ENCODE peak calls at places on chromosomes 11 and 22, in nine cellular contexts. T is PC-9; D is astrocyte; W is CD4-positive, CD25-positive, alpha-beta regulatory T cell; Z is PC-3; Q is NB4; C is aorta; K is right lobe of liver; V is pancreas. N is an unnamed sample.

GRCh38 chr11:9351956-9352355 is 32.5 kb upstream of the IPO7 start:
- DNase-seq in D (peak; percentile 30), K (no peak), Q (no peak), V (no peak), W (no peak), C (no peak), Z (peak; percentile 37), T (no peak), N (no peak)

GRCh38 chr11:128553662-128554392 is 33.5 kb downstream of the ETS1 start:
- DNase-seq in C (no peak), Z (peak; percentile 40), K (no peak), D (no peak), W (no peak), T (no peak), V (no peak), Q (peak; percentile 59), N (peak; percentile 70)

GRCh38 chr11:47941907-47942558 is 38.3 kb upstream of the PTPRJ start:
- DNase-seq in D (no peak), Z (no peak), Q (peak; percentile 77), W (no peak), K (peak; percentile 90), T (no peak), V (no peak), C (no peak), N (no peak)

GRCh38 chr22:20125201-20126174 is 6.1 kb upstream of the ZDHHC8 start:
- DNase-seq in W (no peak), K (peak; percentile 91), Z (no peak), V (peak; percentile 68), Q (no peak), D (no peak), C (no peak), T (no peak), N (no peak)

GRCh38 chr11:9703280-9703679 is 39.4 kb downstream of the SWAP70 start:
- DNase-seq in K (no peak), W (peak; percentile 3), V (no peak), Z (no peak), T (no peak), D (no peak), C (no peak), Q (no peak), N (no peak)

GRCh38 chr22:21041937-21042336 is 3.8 kb upstream of the LRRC74B start:
- DNase-seq in C (no peak), D (peak; percentile 52), Z (peak; percentile 8), V (no peak), K (no peak), T (no peak), Q (no peak), W (no peak), N (peak; percentile 56)

GRCh38 chr11:64947202-64947814 is 11.6 kb upstream of the GPHA2 start:
- DNase-seq in T (no peak), Z (no peak), V (no peak), D (no peak), W (no peak), K (no peak), Q (no peak), C (no peak), N (no peak)

GRCh38 chr11:77125191-77125590 is 2.9 kb upstream of the MYO7A start:
- DNase-seq in V (peak; percentile 39), W (no peak), D (no peak), T (no peak), C (no peak), K (no peak), Q (no peak), Z (no peak), N (no peak)

GRCh38 chr22:34055525-34056200 is 135.4 kb upstream of the LARGE1 start:
- DNase-seq in Z (no peak), V (no peak), C (no peak), Q (peak; percentile 71), D (no peak), W (no peak), K (no peak), T (no peak), N (no peak)

GRCh38 chr11:75558939-75559843 is 2.9 kb upstream of the SERPINH1 start:
- DNase-seq in C (peak; percentile 80), V (no peak), D (peak; percentile 79), T (no peak), Q (no peak), K (no peak), W (no peak), Z (no peak), N (peak; percentile 35)

GRCh38 chr22:48695731-48696305 is 1131.9 kb downstream of the BRD1 start:
- DNase-seq in C (no peak), D (no peak), Q (no peak), Z (no peak), W (no peak), K (no peak), T (no peak), V (peak; percentile 20), N (no peak)

GRCh38 chr22:10781571-10782403 is 4746.2 kb upstream of the OR11H1 start:
- DNase-seq in V (no peak), D (no peak), C (no peak), Z (no peak), W (no peak), T (no peak), K (no peak), Q (no peak), N (no peak)

DNA sequence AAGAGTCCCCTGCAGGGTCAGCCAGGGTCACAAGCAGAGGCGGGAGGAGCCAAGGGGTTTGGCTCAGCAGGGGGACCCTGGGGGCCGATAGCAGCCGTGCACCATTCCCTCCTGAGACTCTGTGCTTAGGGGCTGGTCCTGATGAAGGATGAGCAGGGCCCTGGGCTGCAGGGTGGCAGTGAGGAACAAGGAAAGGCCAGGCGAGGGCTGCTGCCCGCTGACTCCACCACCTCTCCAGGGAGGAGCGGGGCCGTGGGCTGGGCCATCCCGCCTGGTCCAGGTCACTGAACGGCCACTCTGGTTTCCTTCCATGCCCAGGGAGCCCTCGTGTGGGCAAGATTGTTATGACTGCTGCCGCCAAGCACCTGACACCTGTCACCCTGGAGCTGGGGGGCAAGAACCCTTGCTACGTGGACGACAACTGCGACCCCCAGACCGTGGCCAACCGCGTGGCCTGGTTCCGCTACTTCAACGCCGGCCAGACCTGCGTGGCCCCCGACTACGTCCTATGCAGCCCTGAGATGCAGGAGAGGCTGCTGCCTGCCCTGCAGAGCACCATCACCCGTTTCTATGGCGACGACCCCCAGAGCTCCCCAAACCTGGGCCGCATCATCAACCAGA is 9.2 kb upstream of the NDUFS8 start:
- DNase-seq in D (no peak), W (no peak), K (peak; percentile 72), V (peak; percentile 85), T (peak; percentile 82), Q (no peak), C (no peak), Z (peak; percentile 71), N (no peak)
- H3K4me3 ChIP-seq in D (no peak overlapping the region), W (no peak overlapping the region), K (no peak overlapping the region), V (no peak overlapping the region), T (no peak overlapping the region), Q (no peak overlapping the region), C (no peak overlapping the region), Z (no peak overlapping the region), N (no peak overlapping the region)

DNA sequence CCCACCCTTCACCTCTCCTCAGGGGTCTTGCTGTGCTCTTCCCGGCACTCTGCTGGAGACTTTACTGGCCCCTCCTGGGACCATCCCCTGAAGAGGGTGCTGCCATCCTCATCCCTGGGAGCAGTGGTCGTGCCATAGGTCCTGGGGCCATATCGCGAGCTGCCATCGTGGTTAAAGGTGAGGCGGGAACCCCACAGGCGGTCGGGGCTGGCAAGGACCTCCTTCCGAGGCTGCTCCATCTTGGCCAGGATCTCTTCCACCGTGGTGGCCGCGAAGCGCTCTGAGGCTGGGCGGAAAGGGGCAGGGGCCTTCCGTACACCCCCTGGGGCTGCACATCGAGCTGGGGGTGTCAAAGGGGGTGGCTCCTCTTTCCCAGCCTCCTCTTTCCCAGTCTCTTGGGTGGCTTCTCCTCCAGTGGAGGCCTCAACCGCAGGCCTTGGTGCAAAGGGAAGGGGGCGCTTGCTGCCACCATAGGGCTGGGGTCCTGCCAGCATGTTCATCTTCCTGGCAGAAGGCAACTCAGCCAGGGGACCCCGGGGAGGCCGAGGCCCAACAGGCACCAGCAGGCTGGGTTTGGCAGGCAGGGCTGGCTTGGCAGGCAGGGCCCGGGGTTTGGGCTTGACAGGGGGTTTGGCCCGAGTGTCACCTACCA is 4.6 kb downstream of the TNKS1BP1 start:
- DNase-seq in Z (no peak), K (peak; percentile 46), C (peak; percentile 51), W (no peak), Q (no peak), V (peak; percentile 81), T (no peak), D (no peak), N (no peak)
- H3K4me3 ChIP-seq in Z (no peak overlapping the region), K (no peak overlapping the region), C (no peak overlapping the region), W (no peak overlapping the region), Q (no peak overlapping the region), V (no peak overlapping the region), T (no peak overlapping the region), D (no peak overlapping the region), N (peak overlapping the region; percentile 5)

GRCh38 chr11:61670626-61671025 is 9.6 kb upstream of the DAGLA start:
- DNase-seq in W (no peak), K (no peak), Q (no peak), C (no peak), D (no peak), Z (no peak), V (no peak), T (no peak), N (no peak)

GRCh38 chr11:61671527-61671926 is 8.7 kb upstream of the DAGLA start:
- DNase-seq in D (no peak), K (no peak), Z (peak; percentile 43), C (no peak), T (peak; percentile 34), Q (peak; percentile 54), V (peak; percentile 80), W (no peak), N (no peak)

GRCh38 chr11:61669417-61669816 is 10.8 kb upstream of the DAGLA start:
- DNase-seq in C (no peak), T (no peak), V (no peak), K (no peak), Q (no peak), W (no peak), D (no peak), Z (no peak), N (no peak)

GRCh38 chr11:61667684-61668320 is 12.4 kb upstream of the DAGLA start:
- DNase-seq in C (no peak), T (no peak), K (no peak), V (no peak), W (no peak), Q (no peak), Z (no peak), D (no peak), N (no peak)

DNA sequence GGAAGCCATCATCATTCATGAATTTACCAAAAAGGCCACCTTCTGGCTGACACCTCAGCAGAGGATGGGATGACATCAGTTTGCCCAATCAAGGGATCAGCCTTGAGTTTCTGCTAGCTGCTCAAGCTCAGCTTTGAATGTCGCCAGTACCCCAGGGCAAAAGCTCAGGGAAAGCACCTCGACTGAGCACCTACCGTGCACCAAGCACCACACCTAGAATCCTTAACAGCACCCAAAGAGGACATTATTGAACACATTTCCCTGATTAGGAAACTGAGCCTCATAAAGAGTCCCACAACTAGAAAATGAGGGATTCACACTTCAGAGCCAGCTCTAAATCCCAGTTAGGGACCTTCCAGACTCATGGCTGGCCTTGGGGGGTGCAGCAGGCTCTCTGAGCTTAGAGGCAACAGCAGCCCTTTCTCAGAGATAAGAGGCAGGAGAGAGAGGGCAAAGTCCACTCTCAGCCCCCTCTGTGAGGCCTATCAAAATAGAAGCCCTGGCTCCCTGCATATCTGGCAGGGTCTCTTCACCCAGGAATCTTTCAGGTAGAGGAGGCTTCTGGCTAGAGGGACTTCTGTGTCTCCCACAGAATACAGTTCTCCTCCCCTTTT is 13.4 kb upstream of the DAGLA start:
- DNase-seq in Z (no peak), Q (no peak), W (no peak), C (no peak), D (no peak), K (no peak), T (no peak), V (no peak), N (no peak)
- H3K4me3 ChIP-seq in Z (no peak overlapping the region), Q (no peak overlapping the region), W (no peak overlapping the region), C (no peak overlapping the region), D (no peak overlapping the region), K (no peak overlapping the region), T (no peak overlapping the region), V (no peak overlapping the region), N (no peak overlapping the region)

GRCh38 chr11:2139691-2140337 is 625 bp upstream of the IGF2 start:
- DNase-seq in V (no peak), C (no peak), Z (no peak), W (no peak), D (no peak), K (no peak), T (no peak), Q (no peak), N (no peak)
- H3K4me3 ChIP-seq in V (no peak overlapping the region), C (no peak overlapping the region), Z (no peak overlapping the region), W (no peak overlapping the region), D (no peak overlapping the region), K (no peak overlapping the region), T (no peak overlapping the region), Q (no peak overlapping the region), N (peak overlapping the region; percentile 34)

N was measured in skeletal muscle cell.